ENCODE peak calls at places on chromosomes 7 and 10, in four cellular contexts. S, A, V and E are unnamed samples.

GRCh38 chr10:6136215-6137201 is 47.7 kb downstream of the RBM17 start:
- DNase-seq in A (no peak), V (no peak), S (no peak), E (no peak)

GRCh38 chr10:97445722-97446639 is at the start of the genes EXOSC1 and ZDHHC16:
- DNase-seq in S (peak), A (peak), V (peak), E (peak)

GRCh38 chr7:157006205-157006747 is 4.2 kb downstream of the MNX1 start:
- DNase-seq in S (no peak), A (no peak), V (no peak), E (no peak)

GRCh38 chr7:107792364-107792763 is 10.7 kb downstream of the SLC26A3 start:
- DNase-seq in V (no peak), A (no peak), S (no peak), E (no peak)

GRCh38 chr7:45129181-45129800 is 17.8 kb upstream of the TBRG4 start:
- DNase-seq in S (no peak), A (no peak), V (no peak), E (no peak)

GRCh38 chr7:51141451-51141971 is 175.1 kb downstream of the COBL start:
- DNase-seq in V (no peak), S (no peak), A (no peak), E (no peak)

GRCh38 chr10:3224241-3224640 is 51.7 kb upstream of the PITRM1 start:
- DNase-seq in V (no peak), S (no peak), A (no peak), E (no peak)

GRCh38 chr10:51366044-51366443 is 291.8 kb downstream of the PRKG1 start:
- DNase-seq in S (no peak), V (no peak), A (no peak), E (no peak)

GRCh38 chr7:139995034-139995915 is 67.5 kb downstream of the PARP12 start:
- DNase-seq in V (no peak), S (no peak), A (no peak), E (no peak)

GRCh38 chr10:83522456-83522855 is 616.9 kb upstream of the GHITM start:
- DNase-seq in A (no peak), V (no peak), S (no peak), E (no peak)

GRCh38 chr7:98086231-98086855 is 20.3 kb upstream of the LMTK2 start:
- DNase-seq in A (no peak), V (no peak), S (no peak), E (no peak)

GRCh38 chr10:44913312-44914079 is 2.4 kb downstream of the TMEM72 start:
- DNase-seq in V (peak), S (no peak), A (no peak), E (no peak)

GRCh38 chr7:122438001-122438400 is 133.5 kb upstream of the FEZF1 start:
- DNase-seq in V (no peak), S (no peak), A (no peak), E (no peak)

GRCh38 chr10:82953331-82953730 is 1078.3 kb downstream of the NRG3 start:
- DNase-seq in S (no peak), V (no peak), A (no peak), E (no peak)

GRCh38 chr7:1326511-1326785 is 93.8 kb downstream of the UNCX start:
- DNase-seq in S (no peak), A (no peak), V (no peak), E (no peak)

GRCh38 chr10:79947083-79947415 is 1.9 kb downstream of the SFTPD start:
- DNase-seq in S (no peak), A (no peak), V (no peak), E (no peak)

GRCh38 chr7:78489423-78489822 is 690.9 kb downstream of the PHTF2 start:
- DNase-seq in S (no peak), A (no peak), V (no peak), E (no peak)

GRCh38 chr7:128177768-128178550 is 63.1 kb upstream of the LEP start:
- DNase-seq in S (no peak), A (no peak), V (no peak), E (no peak)
- TF ChIP-seq FOSL1 in S (no peak), A (no peak), V (no peak), E (no peak)

GRCh38 chr7:105007298-105007697 is 6.7 kb upstream of the KMT2E start:
- DNase-seq in A (no peak), V (no peak), S (no peak), E (no peak)
- H3K4me2 ChIP-seq in A (no peak), V (peak), S (no peak), E (no peak)

DNA sequence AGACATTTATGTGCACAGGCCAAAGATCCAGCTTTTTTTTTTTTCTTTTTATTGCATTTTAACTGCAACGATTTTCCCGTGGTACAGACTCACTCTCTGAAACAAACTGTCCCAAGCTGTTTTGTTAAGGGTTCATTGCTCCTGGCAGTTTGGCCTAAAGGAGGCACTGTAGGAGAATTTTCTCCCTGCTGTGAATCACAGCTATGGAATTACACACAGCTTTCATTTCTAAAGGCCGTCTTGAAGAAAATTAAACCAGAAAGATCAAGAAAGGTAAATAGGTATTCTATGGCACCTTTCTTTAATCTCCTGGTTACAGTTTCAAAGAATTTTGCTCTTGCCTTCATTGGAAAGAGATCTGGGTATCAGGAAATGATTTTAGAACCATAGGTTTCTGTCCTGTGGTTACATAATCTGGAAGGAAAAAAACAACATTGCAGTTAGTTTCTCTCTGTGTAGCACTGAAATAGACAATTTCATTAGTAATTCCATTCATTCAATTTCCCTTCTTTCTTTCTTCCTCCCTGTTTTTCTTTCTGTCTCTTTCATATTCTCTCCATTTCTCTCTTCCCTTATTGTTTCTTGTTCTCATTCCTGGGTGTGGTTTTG is 51.2 kb downstream of the PDK4 start:
- DNase-seq in V (no peak), S (no peak), A (peak), E (peak)
- H3K4me3 ChIP-seq in V (no peak), S (no peak), A (no peak), E (peak)

GRCh38 chr10:102401735-102402511 is 6.4 kb downstream of the NFKB2 start:
- DNase-seq in A (no peak), S (no peak), V (no peak), E (no peak)
- TF ChIP-seq FOSL1 in A (no peak), S (no peak), V (no peak), E (no peak)

GRCh38 chr10:110415809-110416208 is 81.9 kb upstream of the DUSP5 start:
- DNase-seq in A (no peak), S (no peak), V (no peak), E (no peak)
- H3K4me2 ChIP-seq in A (no peak), S (no peak), V (peak), E (peak)

GRCh38 chr10:1025684-1026083 is at the start of gene IDI2:
- DNase-seq in A (no peak), S (no peak), V (no peak), E (no peak)

GRCh38 chr10:1029838-1030237 is 4.2 kb upstream of the IDI2 start:
- DNase-seq in V (no peak), S (no peak), A (no peak), E (no peak)

GRCh38 chr10:1022413-1022812 is 3.2 kb downstream of the IDI2 start:
- DNase-seq in V (no peak), S (no peak), A (no peak), E (no peak)

GRCh38 chr10:1024103-1024502 is 1.6 kb downstream of the IDI2 start:
- DNase-seq in S (no peak), V (no peak), A (no peak), E (no peak)

GRCh38 chr10:1026578-1026977 is 919 bp upstream of the IDI2 start:
- DNase-seq in A (no peak), S (no peak), V (no peak), E (no peak)
- H3K4me3 ChIP-seq in A (no peak), S (no peak), V (no peak), E (no peak)

GRCh38 chr7:25642849-25643248 is 414.6 kb upstream of the NPVF start:
- DNase-seq in A (no peak), S (no peak), V (no peak), E (no peak)
- TF ChIP-seq FOSL1 in A (no peak), S (no peak), V (peak), E (no peak)

GRCh38 chr7:142188159-142188558 is 69.7 kb downstream of the PRSS58 start:
- DNase-seq in S (no peak), A (no peak), V (no peak), E (no peak)

GRCh38 chr7:142194201-142194600 is 63.7 kb downstream of the PRSS58 start:
- DNase-seq in V (no peak), A (no peak), S (no peak), E (no peak)

GRCh38 chr7:142185069-142185468 is 72.8 kb downstream of the PRSS58 start:
- DNase-seq in V (no peak), A (no peak), S (no peak), E (no peak)

GRCh38 chr7:142188846-142189245 is 69.0 kb downstream of the PRSS58 start:
- DNase-seq in V (no peak), A (peak), S (no peak), E (peak)
- H3K4me2 ChIP-seq in V (no peak), A (no peak), S (no peak), E (no peak)

GRCh38 chr7:74029991-74030415 is 2.0 kb downstream of the ELN start:
- DNase-seq in V (no peak), S (no peak), A (no peak), E (no peak)
- H3K4me3 ChIP-seq in V (no peak), S (no peak), A (no peak), E (no peak)

GRCh38 chr7:31957756-31958155 is 112.5 kb downstream of the PDE1C start:
- DNase-seq in A (no peak), V (no peak), S (no peak), E (no peak)

GRCh38 chr7:31955641-31956040 is 114.6 kb downstream of the PDE1C start:
- DNase-seq in A (no peak), V (no peak), S (no peak), E (no peak)

GRCh38 chr7:31958216-31958615 is 112.0 kb downstream of the PDE1C start:
- DNase-seq in A (no peak), S (no peak), V (no peak), E (no peak)

GRCh38 chr7:31955021-31955420 is 115.2 kb downstream of the PDE1C start:
- DNase-seq in V (no peak), A (no peak), S (no peak), E (no peak)

GRCh38 chr7:31957090-31957720 is 113.0 kb downstream of the PDE1C start:
- DNase-seq in A (no peak), V (no peak), S (no peak), E (no peak)
- TF ChIP-seq FOSL1 in A (no peak), V (no peak), S (no peak), E (no peak)